ENCODE peak calls at places on chromosomes 16 and 17, in seven cellular contexts. P, N, Y, S, D, A and Z are unnamed samples.

GRCh38 chr16:89322381-89323119 is 105.0 kb downstream of the ZNF778 start:
- DNase-seq in P (peak; percentile 95), N (no peak), Y (peak; percentile 68), S (peak; percentile 84), D (peak; percentile 85), A (no peak), Z (peak; percentile 82)

GRCh38 chr17:78330570-78331224 is 29.2 kb downstream of the SOCS3 start:
- DNase-seq in P (no peak), N (no peak), Y (no peak), S (no peak), D (peak; percentile 32), A (no peak), Z (no peak)

GRCh38 chr17:5864910-5865657 is 205.1 kb upstream of the WSCD1 start:
- DNase-seq in P (peak; percentile 23), N (no peak), Y (no peak), S (peak; percentile 19), D (no peak), A (peak; percentile 17), Z (no peak)

GRCh38 chr17:17151055-17151454 is 55.1 kb downstream of the PLD6 start:
- DNase-seq in P (no peak), N (no peak), Y (no peak), S (no peak), D (peak; percentile 84), A (no peak), Z (peak; percentile 90)

GRCh38 chr17:75662511-75662910 is 4.4 kb downstream of the RECQL5 start:
- DNase-seq in P (no peak), N (no peak), Y (no peak), S (no peak), D (no peak), A (no peak), Z (no peak)

GRCh38 chr17:6453279-6454024 is 9.2 kb downstream of the PIMREG start:
- DNase-seq in P (no peak), N (no peak), Y (no peak), S (no peak), D (no peak), A (no peak), Z (no peak)

GRCh38 chr17:82772026-82772425 is 20.2 kb downstream of the TBCD start:
- DNase-seq in P (no peak), N (no peak), Y (peak; percentile 18), S (no peak), D (peak; percentile 47), A (no peak), Z (peak; percentile 80)

GRCh38 chr16:20720251-20720650 is 21.4 kb downstream of the THUMPD1 start:
- DNase-seq in P (no peak), N (no peak), Y (no peak), S (no peak), D (no peak), A (no peak), Z (no peak)

GRCh38 chr17:16215965-16216316 is 607 bp upstream of the NCOR1 start:
- DNase-seq in P (no peak), N (no peak), Y (peak; percentile 2), S (peak; percentile 81), D (no peak), A (no peak), Z (no peak)

GRCh38 chr16:10168258-10168657 is 14.0 kb downstream of the GRIN2A start:
- DNase-seq in P (no peak), N (no peak), Y (no peak), S (no peak), D (no peak), A (no peak), Z (no peak)

GRCh38 chr16:2964416-2965223 is 545 bp downstream of the KREMEN2 start:
- DNase-seq in P (peak; percentile 96), N (peak; percentile 84), Y (peak; percentile 65), S (peak; percentile 98), D (no peak), A (peak; percentile 95), Z (no peak)

GRCh38 chr16:46871587-46871986 is 12.6 kb upstream of the GPT2 start:
- DNase-seq in P (no peak), N (no peak), Y (no peak), S (peak; percentile 58), D (no peak), A (no peak), Z (no peak)

GRCh38 chr16:30350134-30350871 is 4.8 kb downstream of the CD2BP2 start:
- DNase-seq in P (no peak), N (no peak), Y (no peak), S (no peak), D (peak; percentile 27), A (no peak), Z (no peak)

GRCh38 chr16:50695017-50696000 is 1.9 kb downstream of the NOD2 start:
- DNase-seq in P (no peak), N (no peak), Y (no peak), S (no peak), D (no peak), A (no peak), Z (no peak)

GRCh38 chr16:81620029-81620428 is 159.1 kb upstream of the PLCG2 start:
- DNase-seq in P (no peak), N (no peak), Y (no peak), S (no peak), D (no peak), A (no peak), Z (no peak)

GRCh38 chr16:20104563-20105183 is 31.0 kb upstream of the GPR139 start:
- DNase-seq in P (no peak), N (no peak), Y (no peak), S (no peak), D (no peak), A (no peak), Z (no peak)

GRCh38 chr16:84358601-84359295 is 9.6 kb upstream of the ATP2C2 start:
- DNase-seq in P (no peak), N (no peak), Y (no peak), S (no peak), D (no peak), A (no peak), Z (no peak)

GRCh38 chr16:11621539-11621919 is 34.8 kb upstream of the LITAF start:
- DNase-seq in P (no peak), N (no peak), Y (no peak), S (no peak), D (no peak), A (no peak), Z (no peak)

GRCh38 chr17:80319262-80319998 is 58.8 kb downstream of the RNF213 start:
- DNase-seq in P (no peak), N (no peak), Y (no peak), S (no peak), D (no peak), A (no peak), Z (no peak)

GRCh38 chr17:80316927-80317705 is 56.5 kb downstream of the RNF213 start:
- DNase-seq in P (no peak), N (no peak), Y (no peak), S (no peak), D (no peak), A (no peak), Z (no peak)

GRCh38 chr17:80317706-80317980 is 57.0 kb downstream of the RNF213 start:
- DNase-seq in P (no peak), N (no peak), Y (no peak), S (no peak), D (no peak), A (no peak), Z (no peak)

GRCh38 chr17:80316431-80316830 is 55.8 kb downstream of the RNF213 start:
- DNase-seq in P (no peak), N (no peak), Y (no peak), S (no peak), D (no peak), A (no peak), Z (no peak)

DNA sequence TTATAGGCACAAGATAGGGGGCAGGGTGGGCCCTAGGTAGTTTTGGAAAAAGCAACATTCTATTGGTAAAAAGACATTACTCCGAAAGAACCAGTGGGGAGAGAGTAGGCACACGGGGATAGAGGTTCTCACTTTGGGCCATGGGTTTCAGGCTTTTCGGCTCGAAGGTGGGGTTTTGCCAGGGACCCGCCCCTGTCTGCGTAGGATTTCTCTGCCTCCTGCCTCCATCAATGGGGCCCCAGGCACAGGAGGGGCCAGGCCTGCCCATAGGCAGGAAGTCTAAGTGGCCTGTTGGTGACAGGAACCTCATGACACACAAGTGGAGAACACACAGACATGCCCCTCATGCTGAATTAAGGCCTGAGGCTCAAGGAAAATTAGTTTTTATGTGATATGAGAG is 57.5 kb downstream of the RNF213 start:
- DNase-seq in P (no peak), N (no peak), Y (no peak), S (no peak), D (no peak), A (no peak), Z (no peak)
- H2BK120ac ChIP-seq in P (no peak overlapping the region), N (no peak overlapping the region), Y (no peak overlapping the region), S (no peak overlapping the region), D (no peak overlapping the region), A (no peak overlapping the region), Z (no peak overlapping the region)

GRCh38 chr17:59491353-59492090 is 73.9 kb upstream of the DHX40 start:
- DNase-seq in P (no peak), N (no peak), Y (no peak), S (no peak), D (no peak), A (no peak), Z (no peak)

GRCh38 chr17:59493867-59494266 is 71.5 kb upstream of the DHX40 start:
- DNase-seq in P (peak; percentile 82), N (peak; percentile 36), Y (peak; percentile 24), S (no peak), D (no peak), A (no peak), Z (no peak)

GRCh38 chr17:59492091-59492451 is 73.3 kb upstream of the DHX40 start:
- DNase-seq in P (peak; percentile 36), N (no peak), Y (peak; percentile 71), S (no peak), D (no peak), A (no peak), Z (no peak)

GRCh38 chr17:59496178-59496577 is 69.2 kb upstream of the DHX40 start:
- DNase-seq in P (no peak), N (no peak), Y (no peak), S (no peak), D (no peak), A (no peak), Z (no peak)

GRCh38 chr17:59494757-59495368 is 70.5 kb upstream of the DHX40 start:
- DNase-seq in P (no peak), N (no peak), Y (no peak), S (no peak), D (no peak), A (no peak), Z (no peak)
- H2BK120ac ChIP-seq in P (no peak overlapping the region), N (no peak overlapping the region), Y (no peak overlapping the region), S (no peak overlapping the region), D (no peak overlapping the region), A (no peak overlapping the region), Z (no peak overlapping the region)

DNA sequence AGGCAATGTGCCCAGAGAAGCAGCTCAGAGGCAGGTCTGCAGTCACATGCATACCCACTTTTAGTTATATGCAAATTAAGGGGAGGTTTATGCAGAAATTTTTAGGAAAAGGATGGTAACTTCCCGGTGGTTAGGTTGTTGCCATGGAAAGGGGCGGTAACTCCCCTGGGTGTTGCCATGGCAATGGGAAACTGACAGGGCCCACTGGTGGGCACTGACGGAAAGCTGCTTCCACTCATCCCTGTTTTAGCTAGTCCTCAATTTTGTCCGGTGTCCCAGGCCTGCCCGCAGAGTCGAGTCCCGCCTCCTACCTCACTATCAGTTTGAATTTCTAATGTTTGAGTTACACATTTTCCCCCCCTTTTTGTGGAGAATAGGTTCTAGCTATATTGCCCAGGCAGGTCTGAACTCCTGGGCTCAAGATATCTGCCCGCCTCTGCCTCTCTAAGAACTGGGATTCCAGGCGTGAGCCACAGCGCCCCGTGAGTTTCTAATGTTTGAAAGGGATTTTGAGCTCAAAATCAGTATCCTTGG is 10.5 kb upstream of the GJD3 start:
- DNase-seq in P (no peak), N (no peak), Y (no peak), S (no peak), D (no peak), A (no peak), Z (no peak)
- H2BK120ac ChIP-seq in P (no peak overlapping the region), N (no peak overlapping the region), Y (no peak overlapping the region), S (no peak overlapping the region), D (no peak overlapping the region), A (no peak overlapping the region), Z (no peak overlapping the region)

GRCh38 chr17:58539703-58540102 is 25.3 kb upstream of the MTMR4 start:
- DNase-seq in P (no peak), N (no peak), Y (no peak), S (no peak), D (no peak), A (no peak), Z (no peak)
- H2BK120ac ChIP-seq in P (no peak overlapping the region), N (no peak overlapping the region), Y (no peak overlapping the region), S (no peak overlapping the region), D (no peak overlapping the region), A (no peak overlapping the region), Z (no peak overlapping the region)